ENCODE peak calls at places on chromosomes 12 and 14, in eight cellular contexts. S is transverse colon, C is tibial nerve, Q is stomach, F is SK-N-SH, A is ovary, B is upper lobe of left lung, I is suprapubic skin. O is an unnamed sample.

GRCh38 chr12:65826513-65827171 is 2.4 kb downstream of the HMGA2 start:
- DNase-seq in S (no peak), C (no peak), Q (no peak), F (peak; percentile 6), A (no peak), B (no peak), I (no peak), O (no peak)

GRCh38 chr12:91441996-91442395 is 259.4 kb upstream of the DCN start:
- DNase-seq in S (no peak), C (no peak), Q (no peak), F (no peak), A (no peak), B (no peak), I (no peak), O (no peak)

GRCh38 chr12:64008596-64008995 is 164.1 kb downstream of the SRGAP1 start:
- DNase-seq in S (no peak), C (no peak), Q (no peak), F (no peak), A (no peak), B (no peak), I (no peak), O (no peak)

GRCh38 chr12:6361834-6362233 is 13.5 kb downstream of the SCNN1A start:
- DNase-seq in S (peak; percentile 84), C (no peak), Q (peak; percentile 79), F (no peak), A (no peak), B (peak; percentile 79), I (no peak), O (no peak)

GRCh38 chr14:92473261-92473946 is 40.2 kb upstream of the RIN3 start:
- DNase-seq in S (peak; percentile 16), C (peak; percentile 93), Q (peak; percentile 26), F (no peak), A (no peak), B (no peak), I (no peak), O (no peak)

GRCh38 chr14:37213016-37213415 is 15.3 kb downstream of the MIPOL1 start:
- DNase-seq in S (no peak), C (no peak), Q (no peak), F (no peak), A (no peak), B (no peak), I (no peak), O (no peak)

GRCh38 chr12:81077686-81078441 is at the start of gene ACSS3:
- DNase-seq in S (no peak), C (peak; percentile 56), Q (peak; percentile 26), F (peak; percentile 9), A (peak; percentile 66), B (peak; percentile 84), I (peak; percentile 83), O (peak; percentile 92)

GRCh38 chr14:105128059-105128458 is 40.5 kb downstream of the JAG2 start:
- DNase-seq in S (no peak), C (no peak), Q (peak; percentile 13), F (no peak), A (no peak), B (no peak), I (peak; percentile 29), O (no peak)

GRCh38 chr12:3614806-3615466 is 123.9 kb downstream of the PRMT8 start:
- DNase-seq in S (no peak), C (no peak), Q (no peak), F (no peak), A (no peak), B (no peak), I (no peak), O (no peak)

GRCh38 chr12:4037747-4038312 is 164.6 kb upstream of the PARP11 start:
- DNase-seq in S (peak; percentile 46), C (peak; percentile 87), Q (peak; percentile 35), F (peak; percentile 27), A (peak; percentile 43), B (no peak), I (no peak), O (no peak)

GRCh38 chr12:121224591-121224990 is 14.7 kb downstream of the P2RX4 start:
- DNase-seq in S (no peak), C (no peak), Q (no peak), F (peak; percentile 11), A (peak; percentile 65), B (no peak), I (no peak), O (no peak)

GRCh38 chr12:124609041-124609984 is 41.9 kb upstream of the NCOR2 start:
- DNase-seq in S (peak; percentile 98), C (peak; percentile 72), Q (peak; percentile 99), F (peak; percentile 64), A (peak; percentile 85), B (peak; percentile 94), I (peak; percentile 91), O (no peak)

GRCh38 chr14:95361373-95362179 is 41.9 kb upstream of the CLMN start:
- DNase-seq in S (peak; percentile 75), C (no peak), Q (peak; percentile 66), F (peak; percentile 61), A (no peak), B (no peak), I (no peak), O (peak; percentile 90)

GRCh38 chr14:89196561-89196960 is 220.5 kb downstream of the FOXN3 start:
- DNase-seq in S (no peak), C (no peak), Q (no peak), F (no peak), A (no peak), B (no peak), I (no peak), O (no peak)

GRCh38 chr12:119069029-119069731 is 87.8 kb downstream of the SRRM4 start:
- DNase-seq in S (no peak), C (no peak), Q (peak; percentile 38), F (no peak), A (no peak), B (no peak), I (no peak), O (no peak)

GRCh38 chr12:7966558-7966957 is 30.6 kb upstream of the SLC2A3 start:
- DNase-seq in S (no peak), C (no peak), Q (no peak), F (no peak), A (no peak), B (no peak), I (no peak), O (no peak)

GRCh38 chr14:68961781-68962584 is 17.1 kb downstream of the ACTN1 start:
- DNase-seq in S (no peak), C (no peak), Q (no peak), F (peak; percentile 60), A (no peak), B (peak; percentile 40), I (no peak), O (no peak)

GRCh38 chr12:18139989-18140596 is 50.1 kb upstream of the RERGL start:
- DNase-seq in S (no peak), C (no peak), Q (no peak), F (no peak), A (no peak), B (no peak), I (no peak), O (no peak)

GRCh38 chr12:104507672-104508071 is 50.9 kb downstream of the CHST11 start:
- DNase-seq in S (no peak), C (no peak), Q (no peak), F (no peak), A (no peak), B (no peak), I (no peak), O (no peak)

GRCh38 chr12:113485330-113485729 is 13.7 kb upstream of the LHX5 start:
- DNase-seq in S (no peak), C (no peak), Q (no peak), F (no peak), A (no peak), B (no peak), I (no peak), O (no peak)
- H3K27me3 ChIP-seq in S (peaks cover 58% of the 10 kb centered on the region), C (no peaks in the 10 kb centered on the region), Q (peaks cover 88% of the 10 kb centered on the region), F (peaks cover 3% of the 10 kb centered on the region), A (no peaks in the 10 kb centered on the region), B (no peaks in the 10 kb centered on the region), I (peaks cover 76% of the 10 kb centered on the region), O (peaks cover under 1% of the 10 kb centered on the region)

GRCh38 chr12:20696181-20696580 is 1.0 kb downstream of the SLCO1C1 start:
- DNase-seq in S (no peak), C (peak; percentile 54), Q (no peak), F (no peak), A (no peak), B (no peak), I (no peak), O (no peak)
- TF ChIP-seq EP300 in S (no peak), C (no peak), Q (no peak), F (no peak), A (no peak), B (no peak), I (no peak), O (no peak)

GRCh38 chr14:100267990-100268389 is 29.0 kb downstream of the YY1 start:
- DNase-seq in S (no peak), C (no peak), Q (no peak), F (no peak), A (no peak), B (no peak), I (no peak), O (no peak)

GRCh38 chr14:100263141-100263540 is 24.2 kb downstream of the YY1 start:
- DNase-seq in S (no peak), C (no peak), Q (no peak), F (no peak), A (no peak), B (no peak), I (no peak), O (no peak)

GRCh38 chr14:100274250-100274649 is 32.0 kb downstream of the SLC25A29 start:
- DNase-seq in S (no peak), C (no peak), Q (no peak), F (no peak), A (no peak), B (no peak), I (no peak), O (no peak)

GRCh38 chr14:100271247-100271939 is 32.4 kb downstream of the YY1 start:
- DNase-seq in S (peak; percentile 72), C (peak; percentile 30), Q (peak; percentile 68), F (no peak), A (no peak), B (no peak), I (no peak), O (no peak)

GRCh38 chr14:100268591-100269207 is 29.8 kb downstream of the YY1 start:
- DNase-seq in S (no peak), C (no peak), Q (no peak), F (no peak), A (no peak), B (no peak), I (no peak), O (no peak)
- H3K27me3 ChIP-seq in S (no peaks in the 10 kb centered on the region), C (no peaks in the 10 kb centered on the region), Q (no peaks in the 10 kb centered on the region), F (no peaks in the 10 kb centered on the region), A (no peaks in the 10 kb centered on the region), B (no peaks in the 10 kb centered on the region), I (no peaks in the 10 kb centered on the region), O (no peaks in the 10 kb centered on the region)

GRCh38 chr12:58889557-58889956 is 30.7 kb downstream of the LRIG3 start:
- DNase-seq in S (no peak), C (no peak), Q (no peak), F (no peak), A (no peak), B (no peak), I (no peak), O (no peak)

GRCh38 chr12:58894040-58894439 is 26.3 kb downstream of the LRIG3 start:
- DNase-seq in S (no peak), C (no peak), Q (no peak), F (no peak), A (no peak), B (no peak), I (no peak), O (no peak)

GRCh38 chr12:58896278-58896677 is 24.0 kb downstream of the LRIG3 start:
- DNase-seq in S (no peak), C (no peak), Q (no peak), F (no peak), A (no peak), B (no peak), I (no peak), O (no peak)

GRCh38 chr12:58895053-58895452 is 25.3 kb downstream of the LRIG3 start:
- DNase-seq in S (no peak), C (no peak), Q (no peak), F (no peak), A (no peak), B (no peak), I (no peak), O (no peak)

GRCh38 chr12:58893421-58893986 is 26.8 kb downstream of the LRIG3 start:
- DNase-seq in S (no peak), C (no peak), Q (no peak), F (no peak), A (no peak), B (no peak), I (no peak), O (no peak)
- TF ChIP-seq EP300 in S (no peak), C (no peak), Q (no peak), F (no peak), A (no peak), B (no peak), I (no peak), O (no peak)